ENCODE peak calls at places on chromosomes 5 and 9, in six cellular contexts. L, H, W, Z, E and U are unnamed samples.

GRCh38 chr9:69740872-69741505 is 18.8 kb downstream of the PTAR1 start:
- DNase-seq in L (no peak), H (no peak), W (no peak), Z (no peak), E (no peak), U (no peak)

GRCh38 chr9:126219166-126219565 is 107.5 kb upstream of the MVB12B start:
- DNase-seq in L (no peak), H (no peak), W (no peak), Z (no peak), E (no peak), U (no peak)

GRCh38 chr9:136018257-136019031 is 57.3 kb upstream of the UBAC1 start:
- DNase-seq in L (no peak), H (no peak), W (no peak), Z (no peak), E (no peak), U (no peak)

GRCh38 chr9:125634040-125634717 is 72.8 kb downstream of the MAPKAP1 start:
- DNase-seq in L (no peak), H (no peak), W (no peak), Z (no peak), E (no peak), U (no peak)

GRCh38 chr9:132518151-132518550 is 64.3 kb upstream of the BARHL1 start:
- DNase-seq in L (no peak), H (no peak), W (no peak), Z (no peak), E (no peak), U (no peak)

GRCh38 chr9:127473932-127474331 is 22.6 kb downstream of the LRSAM1 start:
- DNase-seq in L (no peak), H (no peak), W (no peak), Z (no peak), E (no peak), U (no peak)

GRCh38 chr9:121288874-121289553 is 21.1 kb downstream of the GSN start:
- DNase-seq in L (peak), H (peak), W (no peak), Z (peak), E (no peak), U (no peak)

GRCh38 chr9:20028849-20029231 is 240.0 kb upstream of the SLC24A2 start:
- DNase-seq in L (no peak), H (no peak), W (no peak), Z (no peak), E (no peak), U (no peak)

GRCh38 chr5:139660916-139661814 is 13.0 kb downstream of the CXXC5 start:
- DNase-seq in L (peak), H (no peak), W (no peak), Z (no peak), E (no peak), U (no peak)

GRCh38 chr5:53407373-53407772 is 73.1 kb upstream of the FST start:
- DNase-seq in L (no peak), H (no peak), W (no peak), Z (no peak), E (no peak), U (no peak)

GRCh38 chr5:89246252-89246651 is 363.3 kb upstream of the MEF2C start:
- DNase-seq in L (no peak), H (no peak), W (no peak), Z (no peak), E (no peak), U (no peak)

GRCh38 chr5:52950686-52951085 is 38.5 kb upstream of the ITGA2 start:
- DNase-seq in L (no peak), H (no peak), W (no peak), Z (peak), E (no peak), U (no peak)

GRCh38 chr5:147906326-147907095 is at the start of gene C5orf46:
- DNase-seq in L (no peak), H (no peak), W (no peak), Z (no peak), E (no peak), U (no peak)

GRCh38 chr5:176639981-176640380 is 7.3 kb upstream of the TSPAN17 start:
- DNase-seq in L (no peak), H (peak), W (no peak), Z (no peak), E (no peak), U (no peak)

GRCh38 chr9:110875275-110875674 is 163.0 kb downstream of the LPAR1 start:
- DNase-seq in L (no peak), H (peak), W (no peak), Z (peak), E (no peak), U (no peak)

GRCh38 chr5:372911-373709 is 51.6 kb downstream of the AHRR start:
- DNase-seq in L (peak), H (no peak), W (no peak), Z (no peak), E (no peak), U (no peak)

GRCh38 chr5:177006265-177006972 is at the start of gene UIMC1:
- DNase-seq in L (peak), H (peak), W (peak), Z (peak), E (peak), U (peak)

GRCh38 chr5:155727512-155728145 is 599.3 kb upstream of the SGCD start:
- DNase-seq in L (no peak), H (peak), W (no peak), Z (no peak), E (no peak), U (no peak)
- H3K4me3 ChIP-seq in L (peak), H (no peak), W (no peak), Z (peak), E (peak), U (no peak)

DNA sequence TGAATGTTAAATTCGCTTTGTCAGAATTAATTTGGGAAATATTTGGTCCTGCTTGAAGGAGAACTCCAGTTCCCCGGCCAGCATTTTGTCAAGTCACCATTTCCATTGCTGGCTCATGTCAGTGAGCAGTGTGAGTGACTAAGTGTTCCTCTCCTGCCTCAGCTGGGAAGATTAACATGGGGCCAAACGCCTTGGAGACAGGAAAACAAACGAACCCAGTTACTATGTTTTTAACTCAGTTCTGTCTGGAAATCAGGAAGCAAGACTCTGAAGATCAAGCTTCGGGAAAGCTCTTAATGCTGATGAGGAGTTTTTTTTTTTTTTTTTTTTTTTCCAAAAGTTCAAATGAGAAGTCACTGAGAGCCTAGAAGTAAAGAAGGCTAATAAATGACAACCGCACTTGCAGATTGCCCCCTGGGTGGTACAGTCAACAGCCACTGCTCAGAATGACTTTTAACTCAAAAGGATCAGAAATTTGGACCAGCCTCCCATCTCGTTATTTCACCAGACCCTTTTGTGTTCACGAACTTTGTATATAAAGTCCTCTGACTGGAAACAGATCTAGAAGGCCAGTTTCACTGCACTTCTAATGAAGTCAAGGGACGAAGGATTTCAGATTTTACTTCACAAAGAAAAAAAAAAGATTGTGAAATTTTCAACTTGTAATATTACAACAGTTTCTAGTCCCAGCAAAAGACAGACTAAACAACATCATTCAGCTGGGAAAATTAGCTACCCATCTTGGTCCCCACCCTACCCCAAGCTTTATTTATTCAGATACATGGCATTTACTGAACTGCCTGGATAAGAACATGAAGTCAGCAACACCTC is 121.3 kb downstream of the LHFPL2 start:
- DNase-seq in L (no peak), H (peak), W (no peak), Z (peak), E (no peak), U (no peak)
- H3K4me3 ChIP-seq in L (no peak), H (no peak), W (no peak), Z (no peak), E (no peak), U (no peak)

DNA sequence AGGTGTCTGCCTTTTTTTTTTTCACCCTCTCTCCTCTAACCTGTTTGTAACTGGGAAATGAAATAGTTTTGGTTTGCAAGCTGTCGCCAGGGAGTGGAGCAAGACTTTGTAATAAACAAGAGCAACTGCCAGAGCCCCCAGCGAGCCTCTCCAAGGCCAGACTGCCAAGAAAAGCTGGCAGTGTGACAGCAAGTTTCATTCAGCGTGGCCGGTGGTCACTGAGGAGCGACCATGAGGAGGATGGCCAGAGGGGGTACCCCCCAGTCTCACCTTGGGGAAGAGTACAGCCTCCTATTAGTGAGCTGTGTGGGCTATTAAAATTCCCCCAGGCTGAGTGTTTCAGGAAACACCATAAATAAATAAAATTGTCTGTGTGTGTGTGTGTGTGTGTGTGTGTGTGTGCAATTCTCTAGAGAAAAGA is 49.9 kb downstream of the ZFAND5 start:
- DNase-seq in L (peak), H (peak), W (no peak), Z (peak), E (no peak), U (no peak)
- H3K4me3 ChIP-seq in L (peak), H (no peak), W (no peak), Z (no peak), E (no peak), U (no peak)

GRCh38 chr5:37198066-37198465 is 51.1 kb downstream of the CPLANE1 start:
- DNase-seq in L (no peak), H (no peak), W (peak), Z (no peak), E (no peak), U (peak)
- H3K4me3 ChIP-seq in L (no peak), H (no peak), W (peak), Z (no peak), E (no peak), U (peak)

DNA sequence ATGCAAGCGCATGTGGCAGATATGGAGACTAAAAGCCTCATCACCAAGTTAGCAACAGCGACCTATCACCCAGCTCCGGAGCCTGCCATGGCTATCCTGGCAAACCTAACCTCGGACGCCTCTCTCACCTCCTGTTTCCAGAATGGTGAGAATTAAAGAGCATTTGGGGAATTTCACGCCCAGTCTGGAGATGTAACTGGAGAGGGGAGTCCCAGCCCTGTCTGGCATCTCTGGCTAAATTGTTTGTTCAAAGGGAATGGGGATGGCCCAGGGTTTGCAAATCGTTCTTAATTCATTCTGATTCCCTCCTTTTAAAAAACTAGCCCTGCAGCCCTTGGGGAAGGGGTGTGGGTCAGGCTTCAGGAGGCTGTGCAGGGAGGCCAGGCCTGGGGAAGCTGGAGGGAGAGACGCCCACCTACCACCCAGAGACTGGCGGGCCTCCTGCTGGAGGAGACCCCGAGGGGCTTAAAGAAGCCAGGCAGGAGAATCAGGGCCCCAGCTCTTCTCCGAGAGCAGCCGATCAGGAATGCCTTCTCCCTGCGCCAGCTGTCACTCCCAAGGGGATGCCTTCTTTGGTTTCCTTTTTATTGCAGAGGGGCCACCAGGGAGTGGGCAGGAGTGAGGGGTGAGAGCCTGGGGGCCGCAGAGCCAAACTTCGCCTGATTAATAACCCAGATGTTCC is 971 bp upstream of the COL5A1 start:
- DNase-seq in L (no peak), H (no peak), W (no peak), Z (no peak), E (no peak), U (no peak)
- H3K4me3 ChIP-seq in L (peak), H (no peak), W (no peak), Z (peak), E (peak), U (peak)

DNA sequence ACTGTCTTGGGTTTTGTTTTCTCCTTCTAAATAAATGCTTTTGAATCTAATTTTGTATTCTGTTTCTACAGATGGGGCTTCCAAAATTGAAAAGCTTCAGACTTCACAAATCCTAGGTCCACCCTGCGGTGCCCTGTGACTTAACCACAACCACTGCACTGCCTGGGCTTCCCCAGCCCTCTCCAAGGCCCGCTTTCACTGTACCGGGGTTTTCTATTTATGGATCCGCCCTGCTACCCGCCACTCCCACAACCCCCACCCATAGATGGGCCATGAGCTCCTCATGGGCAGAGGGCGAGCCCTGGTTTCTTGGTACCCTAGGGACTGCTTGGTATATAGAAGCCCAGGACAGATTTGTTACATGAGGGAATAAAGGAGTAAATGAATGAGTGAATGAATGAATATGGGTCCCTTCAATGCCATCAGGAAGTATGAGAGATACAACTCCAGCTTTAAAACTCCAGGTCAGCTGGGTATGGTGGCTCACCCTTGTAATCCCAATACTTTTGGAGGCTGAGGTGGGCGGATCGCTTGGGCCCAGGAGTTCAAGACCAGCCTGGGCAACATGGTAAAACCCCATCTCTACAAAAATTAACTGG is 39.8 kb upstream of the NEK6 start:
- DNase-seq in L (peak), H (no peak), W (no peak), Z (no peak), E (no peak), U (no peak)
- H3K4me3 ChIP-seq in L (no peak), H (no peak), W (no peak), Z (no peak), E (no peak), U (no peak)

DNA sequence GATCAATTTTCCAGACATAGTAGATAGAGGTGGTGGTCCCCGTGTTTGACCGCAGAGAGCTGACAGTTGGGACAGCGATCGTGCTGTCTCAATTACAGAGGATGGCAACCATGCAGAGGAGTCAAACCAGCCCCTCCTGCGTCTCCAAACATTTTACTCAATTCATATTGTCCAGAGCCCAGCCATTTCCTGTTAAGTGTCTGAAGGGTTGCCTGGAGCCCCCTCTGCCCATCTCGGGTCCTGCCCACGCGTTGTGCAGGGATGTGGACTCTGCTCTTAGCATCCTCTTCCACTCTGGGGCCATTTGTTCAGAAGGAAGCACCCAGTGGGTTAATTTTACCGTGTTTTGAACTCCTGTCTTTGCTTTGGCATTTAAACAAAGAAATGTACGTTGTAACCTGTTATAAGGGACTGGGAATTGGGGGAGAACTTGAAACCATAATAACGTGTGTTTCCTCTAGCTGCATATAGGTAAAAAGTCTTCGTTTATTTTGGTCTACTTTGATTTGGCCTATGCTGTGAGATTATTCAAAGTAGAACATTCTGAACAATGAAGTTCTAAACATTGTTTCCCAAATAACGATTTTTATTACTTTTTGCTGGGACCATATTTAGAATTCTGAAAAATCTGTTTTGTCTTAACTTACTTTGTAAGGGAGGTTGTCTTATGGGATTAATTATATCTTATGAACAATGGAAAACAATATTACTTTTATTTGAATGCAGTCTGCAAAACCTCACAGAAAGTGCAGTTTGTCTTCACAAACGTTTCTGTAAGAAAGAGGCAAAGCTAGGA is 901 bp downstream of the EGFLAM start:
- DNase-seq in L (no peak), H (no peak), W (no peak), Z (peak), E (no peak), U (no peak)
- H3K4me3 ChIP-seq in L (peak), H (peak), W (no peak), Z (peak), E (no peak), U (no peak)

GRCh38 chr9:35791321-35791921 is at the start of gene NPR2:
- DNase-seq in L (no peak), H (peak), W (no peak), Z (peak), E (no peak), U (no peak)
- H3K4me3 ChIP-seq in L (peak), H (no peak), W (no peak), Z (peak), E (peak), U (no peak)

DNA sequence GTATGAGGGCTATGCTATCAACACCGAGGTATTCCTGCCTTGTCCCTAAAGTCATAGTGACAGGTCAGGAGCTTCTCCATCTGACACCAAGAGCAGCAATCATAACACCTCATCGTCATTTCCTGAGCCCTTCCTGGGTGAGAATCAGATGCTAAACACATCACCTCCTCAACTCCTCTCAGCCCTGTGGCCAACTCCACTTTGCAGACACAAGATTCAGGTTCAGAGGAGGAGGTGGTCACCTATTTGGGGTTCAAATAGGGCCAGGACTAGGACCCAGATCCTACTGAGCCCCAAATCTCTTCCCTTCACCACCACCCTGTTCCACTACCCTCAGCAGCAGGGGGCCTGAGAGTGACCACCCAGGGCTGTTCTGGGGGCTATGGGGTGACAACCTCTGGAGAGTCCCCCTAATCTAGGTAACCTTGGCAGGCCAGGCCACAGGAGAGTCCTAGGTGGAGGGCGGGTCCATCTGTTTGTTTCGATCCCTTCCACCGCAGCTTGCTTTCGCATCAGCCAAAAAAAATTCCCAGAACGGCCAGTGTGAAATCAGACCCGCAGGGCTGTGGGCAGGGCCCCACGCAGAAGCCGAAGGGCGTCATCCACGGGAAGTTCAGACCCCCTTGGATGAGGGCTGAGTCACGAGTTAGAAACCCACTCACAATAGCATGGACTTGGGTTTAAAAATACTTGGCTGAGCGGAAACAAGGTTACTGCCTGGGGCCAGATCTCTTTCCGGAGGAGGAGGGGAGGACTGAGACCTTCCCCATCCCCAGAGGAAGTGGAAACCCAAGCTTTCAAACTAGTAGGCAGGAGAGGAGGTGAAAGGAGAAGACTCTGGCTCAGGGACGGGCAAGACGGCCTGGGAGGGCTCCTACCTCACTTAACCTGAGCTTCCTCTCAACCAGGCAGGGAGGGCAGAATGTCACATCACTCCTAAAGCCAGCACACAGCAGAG is 8.7 kb downstream of the STK10 start:
- DNase-seq in L (no peak), H (no peak), W (peak), Z (peak), E (no peak), U (peak)
- H3K4me3 ChIP-seq in L (no peak), H (no peak), W (peak), Z (no peak), E (no peak), U (peak)